ENCODE peak calls at places on chromosomes 4 and X, in eight cellular contexts. B, L, O, M, A, R, F and K are unnamed samples.

GRCh38 chr4:26269038-26269437 is 51.8 kb upstream of the RBPJ start:
- DNase-seq in B (no peak), L (no peak), O (no peak), M (no peak), A (no peak), R (no peak), F (no peak), K (no peak)

GRCh38 chr4:137226900-137227299 is 305.4 kb downstream of the PCDH18 start:
- DNase-seq in B (no peak), L (no peak), O (peak), M (no peak), A (no peak), R (no peak), F (peak), K (peak)

GRCh38 chr4:89737888-89738287 is 99.1 kb downstream of the SNCA start:
- DNase-seq in B (peak), L (no peak), O (no peak), M (peak), A (no peak), R (no peak), F (peak), K (peak)

GRCh38 chrX:10022580-10023245 is 55.6 kb downstream of the CLDN34 start:
- DNase-seq in B (no peak), L (no peak), O (no peak), M (peak), A (no peak), R (no peak), F (no peak), K (no peak)

GRCh38 chr4:19380600-19380999 is 871.1 kb upstream of the SLIT2 start:
- DNase-seq in B (no peak), L (no peak), O (no peak), M (no peak), A (no peak), R (no peak), F (no peak), K (no peak)

GRCh38 chrX:136745215-136746173 is 35.2 kb downstream of the ARHGEF6 start:
- DNase-seq in B (no peak), L (no peak), O (no peak), M (no peak), A (no peak), R (no peak), F (peak), K (no peak)

GRCh38 chr4:168796362-168797106 is 213.5 kb downstream of the CBR4 start:
- DNase-seq in B (no peak), L (no peak), O (peak), M (no peak), A (no peak), R (no peak), F (peak), K (peak)

GRCh38 chr4:141248029-141248428 is 27.3 kb downstream of the ZNF330 start:
- DNase-seq in B (no peak), L (no peak), O (no peak), M (no peak), A (no peak), R (no peak), F (no peak), K (no peak)

GRCh38 chr4:151950993-151951726 is 190.4 kb upstream of the GATB start:
- DNase-seq in B (no peak), L (no peak), O (no peak), M (no peak), A (no peak), R (no peak), F (no peak), K (no peak)

GRCh38 chr4:182938213-182938645 is 21.0 kb upstream of the DCTD start:
- DNase-seq in B (peak), L (peak), O (peak), M (peak), A (peak), R (peak), F (peak), K (peak)

GRCh38 chr4:109921384-109921808 is 8.7 kb downstream of the EGF start:
- DNase-seq in B (no peak), L (no peak), O (peak), M (peak), A (no peak), R (no peak), F (peak), K (peak)

GRCh38 chrX:80139564-80139963 is 125.0 kb downstream of the TBX22 start:
- DNase-seq in B (no peak), L (no peak), O (no peak), M (no peak), A (peak), R (no peak), F (no peak), K (no peak)

GRCh38 chrX:150897371-150898319 is 823 bp downstream of the CD99L2 start:
- DNase-seq in B (no peak), L (peak), O (peak), M (peak), A (peak), R (peak), F (peak), K (peak)

GRCh38 chr4:26503427-26503826 is 13.1 kb upstream of the CCKAR start:
- DNase-seq in B (no peak), L (no peak), O (no peak), M (no peak), A (no peak), R (no peak), F (no peak), K (no peak)

GRCh38 chr4:40316782-40317635 is 18.1 kb upstream of the CHRNA9 start:
- DNase-seq in B (no peak), L (peak), O (peak), M (peak), A (peak), R (peak), F (peak), K (peak)

GRCh38 chrX:40097492-40098263 is at the start of gene BCOR:
- DNase-seq in B (peak), L (peak), O (peak), M (peak), A (peak), R (peak), F (peak), K (peak)

GRCh38 chr4:64359496-64359895 is 49.8 kb downstream of the TECRL start:
- DNase-seq in B (no peak), L (no peak), O (no peak), M (no peak), A (no peak), R (no peak), F (no peak), K (no peak)

GRCh38 chrX:117325706-117326105 is 790.9 kb downstream of the KLHL13 start:
- DNase-seq in B (no peak), L (no peak), O (no peak), M (no peak), A (no peak), R (no peak), F (no peak), K (no peak)

GRCh38 chr4:52982246-52982950 is 120.3 kb downstream of the RASL11B start:
- DNase-seq in B (peak), L (no peak), O (peak), M (no peak), A (peak), R (no peak), F (peak), K (peak)

GRCh38 chr4:8267077-8267476 is 2.5 kb upstream of the HTRA3 start:
- DNase-seq in B (no peak), L (no peak), O (peak), M (peak), A (peak), R (no peak), F (peak), K (peak)

GRCh38 chr4:112726041-112726440 is 89.1 kb downstream of the LARP7 start:
- DNase-seq in B (no peak), L (no peak), O (no peak), M (no peak), A (no peak), R (no peak), F (no peak), K (no peak)

GRCh38 chr4:7820031-7820825 is 119.4 kb downstream of the AFAP1 start:
- DNase-seq in B (no peak), L (no peak), O (no peak), M (no peak), A (no peak), R (no peak), F (no peak), K (no peak)